ENCODE peak calls at places on chromosomes 3 and 15, in five cellular contexts. One of them, this sample, is unnamed.

GRCh38 chr3:145649368-145649887 is 511.6 kb downstream of the PLOD2 start:
- DNase-seq in progenitor cell of endocrine pancreas: no peak
- DNase-seq in endothelial cell of umbilical vein: no peak
- DNase-seq in right atrium auricular region: no peak
- DNase-seq in testis: no peak
- DNase-seq in this sample: no peak

GRCh38 chr3:168443967-168444366 is 348.2 kb upstream of the GOLIM4 start:
- DNase-seq in testis: no peak
- DNase-seq in progenitor cell of endocrine pancreas: no peak
- DNase-seq in endothelial cell of umbilical vein: no peak
- DNase-seq in right atrium auricular region: no peak
- DNase-seq in this sample: no peak

GRCh38 chr3:72234394-72234793 is 449.4 kb upstream of the PROK2 start:
- DNase-seq in endothelial cell of umbilical vein: no peak
- DNase-seq in progenitor cell of endocrine pancreas: no peak
- DNase-seq in testis: peak
- DNase-seq in right atrium auricular region: peak
- DNase-seq in this sample: no peak

GRCh38 chr3:149600619-149601018 is 57.2 kb downstream of the WWTR1 start:
- DNase-seq in right atrium auricular region: no peak
- DNase-seq in testis: no peak
- DNase-seq in endothelial cell of umbilical vein: peak
- DNase-seq in progenitor cell of endocrine pancreas: no peak
- DNase-seq in this sample: no peak

GRCh38 chr3:69182588-69183299 is 60.3 kb upstream of the LMOD3 start:
- DNase-seq in right atrium auricular region: no peak
- DNase-seq in testis: no peak
- DNase-seq in progenitor cell of endocrine pancreas: no peak
- DNase-seq in endothelial cell of umbilical vein: peak
- DNase-seq in this sample: no peak

GRCh38 chr15:48086162-48086561 is 34.6 kb upstream of the SLC24A5 start:
- DNase-seq in testis: no peak
- DNase-seq in progenitor cell of endocrine pancreas: no peak
- DNase-seq in endothelial cell of umbilical vein: no peak
- DNase-seq in right atrium auricular region: no peak
- DNase-seq in this sample: no peak

GRCh38 chr3:194281306-194281705 is 69.8 kb downstream of the CPN2 start:
- DNase-seq in endothelial cell of umbilical vein: no peak
- DNase-seq in progenitor cell of endocrine pancreas: no peak
- DNase-seq in testis: peak
- DNase-seq in right atrium auricular region: peak
- DNase-seq in this sample: no peak

GRCh38 chr3:178525180-178525704 is 11.0 kb upstream of the KCNMB2 start:
- DNase-seq in testis: no peak
- DNase-seq in progenitor cell of endocrine pancreas: no peak
- DNase-seq in endothelial cell of umbilical vein: no peak
- DNase-seq in right atrium auricular region: no peak
- DNase-seq in this sample: no peak

GRCh38 chr3:86986666-86987420 is 4.1 kb downstream of the VGLL3 start:
- DNase-seq in right atrium auricular region: no peak
- DNase-seq in endothelial cell of umbilical vein: no peak
- DNase-seq in testis: no peak
- DNase-seq in progenitor cell of endocrine pancreas: no peak
- DNase-seq in this sample: no peak

GRCh38 chr3:189735913-189736312 is 104.7 kb downstream of the TP63 start:
- DNase-seq in testis: no peak
- DNase-seq in right atrium auricular region: no peak
- DNase-seq in endothelial cell of umbilical vein: no peak
- DNase-seq in progenitor cell of endocrine pancreas: no peak
- DNase-seq in this sample: no peak

GRCh38 chr3:45976191-45977091 is 19.2 kb downstream of the FYCO1 start:
- DNase-seq in testis: no peak
- DNase-seq in endothelial cell of umbilical vein: peak
- DNase-seq in right atrium auricular region: no peak
- DNase-seq in progenitor cell of endocrine pancreas: no peak
- DNase-seq in this sample: no peak

GRCh38 chr15:71125831-71126453 is 10.7 kb downstream of the THSD4 start:
- DNase-seq in progenitor cell of endocrine pancreas: no peak
- DNase-seq in endothelial cell of umbilical vein: no peak
- DNase-seq in right atrium auricular region: no peak
- DNase-seq in testis: no peak
- DNase-seq in this sample: no peak

GRCh38 chr3:120436523-120437050 is 14.2 kb downstream of the FSTL1 start:
- DNase-seq in testis: no peak
- DNase-seq in endothelial cell of umbilical vein: no peak
- DNase-seq in progenitor cell of endocrine pancreas: no peak
- DNase-seq in right atrium auricular region: no peak
- DNase-seq in this sample: no peak

GRCh38 chr3:36295206-36295760 is 85.0 kb upstream of the STAC start:
- DNase-seq in progenitor cell of endocrine pancreas: no peak
- DNase-seq in endothelial cell of umbilical vein: no peak
- DNase-seq in right atrium auricular region: no peak
- DNase-seq in testis: no peak
- DNase-seq in this sample: no peak

GRCh38 chr15:74630284-74631086 is 14.8 kb downstream of the CLK3 start:
- DNase-seq in progenitor cell of endocrine pancreas: no peak
- DNase-seq in right atrium auricular region: no peak
- DNase-seq in testis: no peak
- DNase-seq in endothelial cell of umbilical vein: no peak
- DNase-seq in this sample: no peak
- TF ChIP-seq CTCF in progenitor cell of endocrine pancreas: no peak
- TF ChIP-seq CTCF in right atrium auricular region: no peak
- TF ChIP-seq CTCF in testis: no peak
- TF ChIP-seq CTCF in endothelial cell of umbilical vein: no peak
- TF ChIP-seq CTCF in this sample: no peak

GRCh38 chr15:77115179-77115578 is 44.3 kb upstream of the TSPAN3 start:
- DNase-seq in progenitor cell of endocrine pancreas: no peak
- DNase-seq in testis: no peak
- DNase-seq in endothelial cell of umbilical vein: no peak
- DNase-seq in right atrium auricular region: no peak
- DNase-seq in this sample: no peak

GRCh38 chr15:77122576-77122975 is 51.7 kb upstream of the TSPAN3 start:
- DNase-seq in progenitor cell of endocrine pancreas: no peak
- DNase-seq in endothelial cell of umbilical vein: no peak
- DNase-seq in right atrium auricular region: no peak
- DNase-seq in testis: no peak
- DNase-seq in this sample: no peak

GRCh38 chr15:77120576-77120975 is 49.7 kb upstream of the TSPAN3 start:
- DNase-seq in right atrium auricular region: no peak
- DNase-seq in testis: no peak
- DNase-seq in progenitor cell of endocrine pancreas: no peak
- DNase-seq in endothelial cell of umbilical vein: no peak
- DNase-seq in this sample: no peak

GRCh38 chr15:77121599-77121998 is 50.7 kb upstream of the TSPAN3 start:
- DNase-seq in progenitor cell of endocrine pancreas: no peak
- DNase-seq in endothelial cell of umbilical vein: no peak
- DNase-seq in right atrium auricular region: no peak
- DNase-seq in testis: no peak
- DNase-seq in this sample: no peak

DNA sequence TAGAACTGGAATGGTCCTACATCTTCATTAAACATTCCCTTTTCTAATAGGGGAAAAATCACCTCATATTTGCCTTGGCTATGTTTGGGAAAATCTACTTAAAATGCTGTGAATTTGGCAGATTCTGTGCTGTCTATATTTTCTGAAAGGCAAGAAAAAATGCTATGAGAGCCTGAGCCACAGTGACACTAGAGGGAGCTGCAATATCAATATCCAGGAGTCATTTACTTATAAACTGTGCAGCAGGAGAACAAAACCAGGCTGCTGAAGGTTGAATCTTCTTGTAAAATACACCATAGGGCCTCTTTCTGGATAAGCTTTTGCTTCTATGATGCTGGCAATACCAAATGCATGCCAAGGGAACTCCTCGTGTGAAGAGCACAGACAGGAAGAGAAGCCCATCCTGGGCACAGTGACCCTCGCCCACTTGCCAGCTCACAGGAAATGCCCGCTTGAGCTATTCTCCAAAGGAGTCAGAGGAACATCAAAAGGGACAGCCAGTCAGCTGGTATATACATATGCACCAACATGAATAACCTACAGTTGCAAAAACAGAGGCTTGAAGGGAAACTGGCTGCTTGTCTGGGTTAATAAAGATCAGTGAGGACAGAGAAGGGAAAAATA is 48.0 kb upstream of the TSPAN3 start:
- DNase-seq in testis: peak
- DNase-seq in progenitor cell of endocrine pancreas: no peak
- DNase-seq in endothelial cell of umbilical vein: peak
- DNase-seq in right atrium auricular region: no peak
- DNase-seq in this sample: no peak
- TF ChIP-seq CTCF in testis: peak
- TF ChIP-seq CTCF in progenitor cell of endocrine pancreas: peak
- TF ChIP-seq CTCF in endothelial cell of umbilical vein: peak
- TF ChIP-seq CTCF in right atrium auricular region: peak
- TF ChIP-seq CTCF in this sample: peak

GRCh38 chr15:79154491-79155182 is 64.1 kb upstream of the RASGRF1 start:
- DNase-seq in endothelial cell of umbilical vein: no peak
- DNase-seq in progenitor cell of endocrine pancreas: no peak
- DNase-seq in testis: no peak
- DNase-seq in right atrium auricular region: no peak
- DNase-seq in this sample: no peak
- TF ChIP-seq CTCF in endothelial cell of umbilical vein: no peak
- TF ChIP-seq CTCF in progenitor cell of endocrine pancreas: no peak
- TF ChIP-seq CTCF in testis: no peak
- TF ChIP-seq CTCF in right atrium auricular region: no peak
- TF ChIP-seq CTCF in this sample: no peak

DNA sequence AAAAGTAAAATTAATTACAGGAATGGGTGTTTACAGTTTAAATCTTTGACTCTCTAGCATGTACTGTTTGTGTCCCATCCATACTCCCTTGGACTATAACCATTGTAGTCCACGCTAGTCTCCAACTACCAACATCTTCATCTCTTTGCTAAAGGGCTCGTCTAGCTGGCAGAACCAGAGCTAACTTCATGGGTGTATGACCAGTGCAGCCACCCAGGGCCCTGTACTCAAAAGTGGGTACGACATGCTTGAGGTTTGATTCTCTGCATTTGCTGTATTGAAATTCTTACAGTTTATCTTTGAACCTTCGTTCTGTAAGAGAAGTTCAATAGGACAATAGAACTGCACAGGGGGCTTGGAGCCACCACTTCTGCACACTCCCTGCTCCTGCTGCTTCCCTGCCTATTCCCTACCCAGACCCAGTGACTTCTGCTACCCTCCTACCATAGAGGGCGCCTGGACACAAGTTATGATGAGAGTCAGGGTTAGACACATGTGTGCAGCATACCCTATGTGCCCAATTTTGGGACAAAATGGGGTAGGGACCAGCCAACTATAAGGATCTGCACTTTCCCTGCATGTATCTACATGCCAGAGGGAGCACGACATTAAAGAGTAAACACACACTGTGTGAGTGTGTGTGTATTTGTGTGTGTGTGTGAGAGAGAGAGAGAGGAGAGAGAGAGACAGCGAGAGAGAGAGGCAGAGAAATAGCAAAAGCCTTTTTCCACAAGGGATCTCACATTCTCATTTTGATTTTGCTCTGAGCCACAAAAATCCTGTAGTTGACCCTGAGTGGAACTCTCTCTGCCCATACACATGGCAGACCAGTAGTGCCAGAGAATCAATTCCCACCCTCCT is 59.0 kb upstream of the NECTIN3 start:
- DNase-seq in testis: no peak
- DNase-seq in right atrium auricular region: no peak
- DNase-seq in progenitor cell of endocrine pancreas: no peak
- DNase-seq in endothelial cell of umbilical vein: no peak
- DNase-seq in this sample: no peak
- TF ChIP-seq CTCF in testis: no peak
- TF ChIP-seq CTCF in right atrium auricular region: no peak
- TF ChIP-seq CTCF in progenitor cell of endocrine pancreas: peak
- TF ChIP-seq CTCF in endothelial cell of umbilical vein: no peak
- TF ChIP-seq CTCF in this sample: peak

GRCh38 chr15:39213385-39213840 is 367.5 kb upstream of the THBS1 start:
- DNase-seq in endothelial cell of umbilical vein: no peak
- DNase-seq in testis: peak
- DNase-seq in progenitor cell of endocrine pancreas: peak
- DNase-seq in right atrium auricular region: peak
- DNase-seq in this sample: no peak
- TF ChIP-seq CTCF in endothelial cell of umbilical vein: no peak
- TF ChIP-seq CTCF in testis: no peak
- TF ChIP-seq CTCF in progenitor cell of endocrine pancreas: no peak
- TF ChIP-seq CTCF in right atrium auricular region: no peak
- TF ChIP-seq CTCF in this sample: no peak

GRCh38 chr3:142213298-142213697 is 12.1 kb downstream of the GK5 start:
- DNase-seq in testis: peak
- DNase-seq in progenitor cell of endocrine pancreas: no peak
- DNase-seq in right atrium auricular region: no peak
- DNase-seq in endothelial cell of umbilical vein: no peak
- DNase-seq in this sample: no peak

GRCh38 chr3:142211034-142211433 is 14.4 kb downstream of the GK5 start:
- DNase-seq in testis: peak
- DNase-seq in right atrium auricular region: no peak
- DNase-seq in progenitor cell of endocrine pancreas: no peak
- DNase-seq in endothelial cell of umbilical vein: peak
- DNase-seq in this sample: no peak

GRCh38 chr3:142209655-142210054 is 15.7 kb downstream of the GK5 start:
- DNase-seq in progenitor cell of endocrine pancreas: no peak
- DNase-seq in testis: peak
- DNase-seq in endothelial cell of umbilical vein: peak
- DNase-seq in right atrium auricular region: no peak
- DNase-seq in this sample: no peak

GRCh38 chr3:142210144-142210543 is 15.2 kb downstream of the GK5 start:
- DNase-seq in right atrium auricular region: no peak
- DNase-seq in endothelial cell of umbilical vein: peak
- DNase-seq in progenitor cell of endocrine pancreas: no peak
- DNase-seq in testis: no peak
- DNase-seq in this sample: no peak

DNA sequence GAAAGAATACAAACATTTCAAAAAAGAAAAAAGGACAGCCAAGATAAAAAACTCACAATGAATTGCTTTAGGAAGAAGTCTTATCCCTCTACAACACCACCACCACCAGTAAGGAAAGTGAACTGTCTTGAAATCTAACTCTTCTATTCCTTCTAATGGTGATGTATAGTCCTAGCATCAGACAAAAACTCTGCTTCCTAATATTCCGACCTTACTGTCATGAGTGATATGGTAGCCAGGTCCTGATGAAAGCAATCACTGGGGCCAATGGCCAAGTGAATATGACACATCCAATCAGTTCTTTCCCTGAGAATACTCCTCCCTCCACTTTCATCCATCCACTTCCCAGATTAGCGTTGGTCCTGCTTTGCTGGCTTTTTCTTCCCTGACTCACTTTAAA is 14.8 kb downstream of the GK5 start:
- DNase-seq in right atrium auricular region: no peak
- DNase-seq in testis: no peak
- DNase-seq in progenitor cell of endocrine pancreas: no peak
- DNase-seq in endothelial cell of umbilical vein: no peak
- DNase-seq in this sample: no peak
- TF ChIP-seq CTCF in right atrium auricular region: no peak
- TF ChIP-seq CTCF in testis: no peak
- TF ChIP-seq CTCF in progenitor cell of endocrine pancreas: no peak
- TF ChIP-seq CTCF in endothelial cell of umbilical vein: no peak
- TF ChIP-seq CTCF in this sample: peak

GRCh38 chr15:90482124-90483011 is 47.4 kb upstream of the CRTC3 start:
- DNase-seq in endothelial cell of umbilical vein: peak
- DNase-seq in right atrium auricular region: no peak
- DNase-seq in testis: peak
- DNase-seq in progenitor cell of endocrine pancreas: peak
- DNase-seq in this sample: no peak
- TF ChIP-seq CTCF in endothelial cell of umbilical vein: peak
- TF ChIP-seq CTCF in right atrium auricular region: peak
- TF ChIP-seq CTCF in testis: peak
- TF ChIP-seq CTCF in progenitor cell of endocrine pancreas: peak
- TF ChIP-seq CTCF in this sample: peak